ENCODE peak calls at places on chromosomes 5 and 9, in seven cellular contexts. T is SHP77 treated with DMSO at 0.1 percent for 48 hours; N is stimulated activated CD8-positive, alpha-beta memory T cell treated with anti-CD3 and anti-CD28 coated beads, Interleukin-12 subunit alpha, Interleukin-12 subunit beta, amount 100 ng/mL, for 1 hour; I is HT1080; M is BE2C; W is stimulated activated CD4-positive, alpha-beta T cell treated with anti-CD3 and anti-CD28 coated beads, TNF-alpha, amount 100 ng/mL, for 24 hours; C is NCI-H1105. A is an unnamed sample.

GRCh38 chr5:757931-758697 is 26.4 kb downstream of the ZDHHC11B start:
- DNase-seq in T (no peak), N (no peak), I (no peak), M (peak), W (no peak), C (no peak), A (peak)

GRCh38 chr9:7246917-7247538 is 489.3 kb downstream of the KDM4C start:
- DNase-seq in T (no peak), N (no peak), I (no peak), M (no peak), W (no peak), C (no peak), A (no peak)

GRCh38 chr9:91001146-91001611 is 199.6 kb downstream of the SYK start:
- DNase-seq in T (peak), N (no peak), I (peak), M (peak), W (no peak), C (peak), A (no peak)

GRCh38 chr9:32581512-32582143 is 8.7 kb upstream of the NDUFB6 start:
- DNase-seq in T (no peak), N (no peak), I (peak), M (peak), W (no peak), C (peak), A (no peak)

GRCh38 chr9:86794356-86795046 is 152.8 kb downstream of the GAS1 start:
- DNase-seq in T (no peak), N (no peak), I (no peak), M (no peak), W (no peak), C (no peak), A (no peak)

GRCh38 chr9:36132081-36132480 is 4.5 kb upstream of the GLIPR2 start:
- DNase-seq in T (no peak), N (no peak), I (no peak), M (no peak), W (no peak), C (no peak), A (no peak)

GRCh38 chr9:134854541-134854981 is 26.0 kb upstream of the FCN2 start:
- DNase-seq in T (no peak), N (no peak), I (no peak), M (no peak), W (no peak), C (no peak), A (no peak)

GRCh38 chr9:94212531-94212930 is 46.6 kb upstream of the ZNF169 start:
- DNase-seq in T (no peak), N (no peak), I (no peak), M (no peak), W (no peak), C (no peak), A (no peak)

GRCh38 chr5:16673241-16673998 is 56.6 kb upstream of the RETREG1 start:
- DNase-seq in T (peak), N (no peak), I (no peak), M (peak), W (no peak), C (peak), A (no peak)

GRCh38 chr9:6197330-6197729 is 18.3 kb upstream of the IL33 start:
- DNase-seq in T (no peak), N (no peak), I (peak), M (no peak), W (no peak), C (no peak), A (no peak)

GRCh38 chr9:121192959-121193645 is 8.6 kb downstream of the RAB14 start:
- DNase-seq in T (no peak), N (no peak), I (no peak), M (no peak), W (no peak), C (no peak), A (no peak)

GRCh38 chr9:37719526-37719925 is 34.1 kb upstream of the TRMT10B start:
- DNase-seq in T (no peak), N (no peak), I (no peak), M (no peak), W (no peak), C (no peak), A (no peak)

GRCh38 chr5:176521286-176521685 is 15.9 kb downstream of the RNF44 start:
- DNase-seq in T (no peak), N (no peak), I (no peak), M (no peak), W (no peak), C (no peak), A (no peak)

GRCh38 chr5:149887622-149888183 is 56.9 kb downstream of the PDE6A start:
- DNase-seq in T (no peak), N (no peak), I (peak), M (no peak), W (no peak), C (no peak), A (no peak)

GRCh38 chr5:151051066-151051930 is 29.5 kb downstream of the TNIP1 start:
- DNase-seq in T (no peak), N (peak), I (peak), M (peak), W (peak), C (no peak), A (peak)

GRCh38 chr9:20988916-20989315 is 42.5 kb downstream of the HACD4 start:
- DNase-seq in T (no peak), N (no peak), I (no peak), M (no peak), W (no peak), C (no peak), A (no peak)

GRCh38 chr5:3531320-3531986 is 64.2 kb upstream of the IRX1 start:
- DNase-seq in T (no peak), N (no peak), I (no peak), M (no peak), W (no peak), C (no peak), A (no peak)

GRCh38 chr9:132857601-132858342 is 20.3 kb downstream of the AK8 start:
- DNase-seq in T (no peak), N (no peak), I (peak), M (no peak), W (no peak), C (no peak), A (no peak)

GRCh38 chr5:15550502-15551115 is 50.6 kb downstream of the FBXL7 start:
- DNase-seq in T (no peak), N (no peak), I (no peak), M (no peak), W (no peak), C (no peak), A (no peak)

GRCh38 chr5:107364443-107365096 is 306.2 kb downstream of the EFNA5 start:
- DNase-seq in T (no peak), N (no peak), I (no peak), M (no peak), W (no peak), C (no peak), A (no peak)

GRCh38 chr5:155050384-155051019 is 36.9 kb downstream of the KIF4B start:
- DNase-seq in T (no peak), N (no peak), I (no peak), M (no peak), W (no peak), C (no peak), A (no peak)

GRCh38 chr9:132507670-132508469 is 74.5 kb upstream of the BARHL1 start:
- DNase-seq in T (peak), N (peak), I (peak), M (peak), W (peak), C (peak), A (peak)

GRCh38 chr5:1038417-1039209 is 30.0 kb downstream of the NKD2 start:
- DNase-seq in T (no peak), N (no peak), I (no peak), M (peak), W (no peak), C (no peak), A (no peak)

GRCh38 chr5:40389591-40389990 is 290.1 kb upstream of the PTGER4 start:
- DNase-seq in T (no peak), N (no peak), I (no peak), M (no peak), W (no peak), C (no peak), A (no peak)

GRCh38 chr5:1500411-1501091 is 23.2 kb downstream of the LPCAT1 start:
- DNase-seq in T (no peak), N (no peak), I (no peak), M (no peak), W (no peak), C (no peak), A (no peak)

GRCh38 chr5:77843570-77844407 is 67.7 kb upstream of the TBCA start:
- DNase-seq in T (no peak), N (no peak), I (no peak), M (no peak), W (no peak), C (no peak), A (no peak)

GRCh38 chr5:117454716-117455212 is 880.1 kb upstream of the SEMA6A start:
- DNase-seq in T (peak), N (no peak), I (peak), M (peak), W (peak), C (no peak), A (peak)

GRCh38 chr5:2378108-2378507 is 373.4 kb downstream of the IRX2 start:
- DNase-seq in T (no peak), N (no peak), I (no peak), M (no peak), W (no peak), C (no peak), A (no peak)

GRCh38 chr5:141992349-141992963 is 20.4 kb downstream of the GNPDA1 start:
- DNase-seq in T (peak), N (peak), I (peak), M (peak), W (peak), C (peak), A (peak)

GRCh38 chr5:157269763-157270272 is 3.9 kb downstream of the CYFIP2 start:
- DNase-seq in T (no peak), N (no peak), I (no peak), M (no peak), W (no peak), C (no peak), A (no peak)

GRCh38 chr5:133801955-133802751 is 166.3 kb downstream of the C5orf15 start:
- DNase-seq in T (no peak), N (no peak), I (no peak), M (no peak), W (no peak), C (no peak), A (no peak)

GRCh38 chr9:109241931-109242330 is 74.9 kb upstream of the FRRS1L start:
- DNase-seq in T (no peak), N (no peak), I (no peak), M (no peak), W (no peak), C (no peak), A (no peak)

A was measured in lung.